ENCODE peak calls at places on chromosomes 4 and X, in six cellular contexts. R is endothelial cell of umbilical vein, Y is lower leg skin, A is gastrocnemius medialis, L is heart left ventricle, H is suprapubic skin. Z is an unnamed sample.

GRCh38 chr4:57044279-57044678 is 65.6 kb downstream of the POLR2B start:
- DNase-seq in R (no peak), Y (no peak), A (no peak), L (no peak), H (no peak), Z (no peak)

GRCh38 chr4:164442167-164442566 is 311.8 kb upstream of the SMIM31 start:
- DNase-seq in R (no peak), Y (no peak), A (no peak), L (no peak), H (no peak), Z (no peak)

GRCh38 chr4:145805490-145805889 is 125.5 kb downstream of the C4orf51 start:
- DNase-seq in R (no peak), Y (no peak), A (no peak), L (peak; percentile 66), H (no peak), Z (no peak)

GRCh38 chrX:97806238-97806637 is 922.5 kb downstream of the RPA4 start:
- DNase-seq in R (no peak), Y (no peak), A (no peak), L (no peak), H (no peak), Z (peak; percentile 2)

GRCh38 chr4:54063224-54063623 is 1.2 kb downstream of the CHIC2 start:
- DNase-seq in R (peak; percentile 81), Y (no peak), A (no peak), L (no peak), H (no peak), Z (no peak)

GRCh38 chrX:130125090-130125489 is 14.8 kb upstream of the ELF4 start:
- DNase-seq in R (peak; percentile 31), Y (peak; percentile 58), A (no peak), L (peak; percentile 63), H (no peak), Z (no peak)

GRCh38 chr4:149836546-149836945 is 20.9 kb upstream of the IQCM start:
- DNase-seq in R (no peak), Y (no peak), A (no peak), L (no peak), H (no peak), Z (no peak)

GRCh38 chrX:109695637-109696036 is 37.4 kb downstream of the ACSL4 start:
- DNase-seq in R (no peak), Y (no peak), A (no peak), L (no peak), H (no peak), Z (no peak)

GRCh38 chrX:153640736-153641574 is 6.0 kb upstream of the DUSP9 start:
- DNase-seq in R (no peak), Y (no peak), A (no peak), L (no peak), H (no peak), Z (no peak)

GRCh38 chr4:40722576-40723161 is 27.1 kb upstream of the NSUN7 start:
- DNase-seq in R (peak; percentile 22), Y (no peak), A (no peak), L (no peak), H (no peak), Z (no peak)

GRCh38 chr4:179415016-179415841 is 1973.0 kb upstream of the AGA start:
- DNase-seq in R (no peak), Y (no peak), A (no peak), L (no peak), H (no peak), Z (peak; percentile 1)

GRCh38 chr4:183797041-183797444 is 108.1 kb upstream of the STOX2 start:
- DNase-seq in R (no peak), Y (no peak), A (no peak), L (no peak), H (no peak), Z (no peak)

GRCh38 chr4:168409089-168409801 is 71.0 kb downstream of the DDX60L start:
- DNase-seq in R (peak; percentile 59), Y (no peak), A (no peak), L (no peak), H (no peak), Z (no peak)

GRCh38 chr4:163878336-163879121 is 384.0 kb downstream of the TMA16 start:
- DNase-seq in R (no peak), Y (no peak), A (no peak), L (no peak), H (no peak), Z (no peak)

GRCh38 chr4:6892190-6892908 is 17.3 kb upstream of the TBC1D14 start:
- DNase-seq in R (no peak), Y (peak; percentile 53), A (peak; percentile 64), L (peak; percentile 71), H (no peak), Z (no peak)

GRCh38 chrX:39453847-39454645 is 643.7 kb downstream of the BCOR start:
- DNase-seq in R (no peak), Y (no peak), A (no peak), L (no peak), H (no peak), Z (no peak)

GRCh38 chr4:121950212-121950679 is 1.6 kb downstream of the TRPC3 start:
- DNase-seq in R (peak; percentile 56), Y (peak; percentile 24), A (peak; percentile 13), L (peak; percentile 87), H (peak; percentile 84), Z (no peak)

GRCh38 chr4:30454504-30454903 is 265.7 kb upstream of the PCDH7 start:
- DNase-seq in R (peak; percentile 62), Y (no peak), A (no peak), L (no peak), H (no peak), Z (no peak)

GRCh38 chr4:123444298-123444731 is 47.7 kb downstream of the SPRY1 start:
- DNase-seq in R (peak; percentile 75), Y (peak; percentile 27), A (no peak), L (no peak), H (no peak), Z (no peak)

GRCh38 chrX:40374486-40374885 is 206.3 kb upstream of the ATP6AP2 start:
- DNase-seq in R (no peak), Y (no peak), A (no peak), L (no peak), H (no peak), Z (no peak)

GRCh38 chr4:165873298-165874071 is 448 bp downstream of the TLL1 start:
- DNase-seq in R (no peak), Y (no peak), A (no peak), L (peak; percentile 66), H (no peak), Z (no peak)

GRCh38 chrX:20217279-20217678 is 49.4 kb downstream of the RPS6KA3 start:
- DNase-seq in R (peak; percentile 82), Y (no peak), A (no peak), L (no peak), H (no peak), Z (no peak)

GRCh38 chr4:24322517-24322916 is 261.8 kb downstream of the DHX15 start:
- DNase-seq in R (no peak), Y (no peak), A (no peak), L (no peak), H (no peak), Z (no peak)

DNA sequence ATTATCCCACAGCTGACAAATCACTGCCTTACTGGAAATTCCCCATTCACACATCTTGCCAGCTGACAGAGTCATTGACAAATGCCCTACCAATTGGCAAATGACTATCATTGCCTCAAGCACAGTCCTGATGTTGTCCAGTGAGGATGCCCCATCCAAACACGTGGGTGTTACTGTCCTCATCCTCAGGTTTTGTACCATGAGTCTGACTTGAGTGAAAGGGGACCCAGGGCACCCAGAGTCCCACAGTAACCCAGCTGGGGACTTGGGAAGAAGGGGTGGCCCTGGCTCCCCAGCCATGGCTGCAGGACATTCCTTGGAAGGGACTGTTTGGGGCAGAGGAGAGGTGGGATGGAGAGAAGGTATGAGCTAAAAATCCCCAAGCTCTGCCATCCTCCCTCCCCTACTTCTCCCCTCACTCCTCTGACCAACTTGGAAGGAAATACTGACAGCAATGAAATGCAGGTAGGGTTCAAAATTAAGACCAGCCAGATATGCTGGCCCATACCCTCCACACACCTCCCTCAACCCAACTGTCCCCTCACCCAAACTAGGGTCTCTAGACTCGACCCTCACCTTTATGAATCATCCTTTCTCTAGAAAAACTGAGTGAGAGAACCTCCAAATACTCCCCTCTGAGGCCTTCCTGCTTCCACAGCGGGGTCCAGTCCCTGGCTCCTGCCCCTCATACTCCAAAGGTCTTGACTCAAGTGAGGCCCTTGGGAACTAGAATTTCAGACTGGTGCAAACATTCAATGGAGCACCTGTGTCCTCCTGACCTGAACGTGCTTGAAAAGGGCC is 5.1 kb downstream of the TIMP1 start:
- DNase-seq in R (no peak), Y (no peak), A (no peak), L (no peak), H (no peak), Z (no peak)
- TF ChIP-seq POLR2A in R (no peak), Y (no peak), A (no peak), L (no peak), H (no peak), Z (no peak)

GRCh38 chr4:80202190-80202711 is 4.9 kb downstream of the PRDM8 start:
- DNase-seq in R (peak; percentile 77), Y (peak; percentile 69), A (no peak), L (peak; percentile 94), H (peak; percentile 93), Z (no peak)

GRCh38 chr4:80199004-80199579 is 1.8 kb downstream of the PRDM8 start:
- DNase-seq in R (no peak), Y (no peak), A (no peak), L (no peak), H (no peak), Z (no peak)

GRCh38 chr4:80197601-80198444 is 520 bp downstream of the PRDM8 start:
- DNase-seq in R (peak; percentile 39), Y (no peak), A (no peak), L (no peak), H (no peak), Z (no peak)

GRCh38 chr4:80201326-80202151 is 4.2 kb downstream of the PRDM8 start:
- DNase-seq in R (peak; percentile 51), Y (no peak), A (no peak), L (no peak), H (no peak), Z (no peak)

GRCh38 chr4:80199947-80200346 is 2.6 kb downstream of the PRDM8 start:
- DNase-seq in R (no peak), Y (no peak), A (no peak), L (no peak), H (no peak), Z (no peak)
- TF ChIP-seq POLR2A in R (no peak), Y (no peak), A (no peak), L (no peak), H (no peak), Z (no peak)

GRCh38 chr4:687048-687974 is 1.6 kb downstream of the SLC49A3 start:
- DNase-seq in R (peak; percentile 45), Y (peak; percentile 90), A (peak; percentile 95), L (peak; percentile 94), H (peak; percentile 96), Z (peak; percentile 99)
- TF ChIP-seq POLR2A in R (no peak), Y (no peak), A (peak; percentile 76), L (no peak), H (peak; percentile 24), Z (peak; percentile 66)

GRCh38 chr4:39032218-39033085 is at the start of gene TMEM156:
- DNase-seq in R (peak; percentile 75), Y (no peak), A (no peak), L (no peak), H (no peak), Z (no peak)
- TF ChIP-seq POLR2A in R (no peak), Y (no peak), A (no peak), L (no peak), H (no peak), Z (no peak)